ENCODE peak calls at places on chromosome 22, in nine cellular contexts. F, U, V, D, Z, L, Y, I and H are unnamed samples.

GRCh38 chr22:40499187-40499753 is 128.9 kb downstream of the SGSM3 start:
- DNase-seq in F (peak), U (peak), V (no peak), D (peak), Z (no peak), L (peak), Y (peak), I (no peak), H (peak)

GRCh38 chr22:18110944-18111758 is 542 bp downstream of the TUBA8 start:
- DNase-seq in F (no peak), U (no peak), V (no peak), D (no peak), Z (peak), L (no peak), Y (no peak), I (no peak), H (no peak)

GRCh38 chr22:46149998-46150549 is at the start of gene PPARA:
- DNase-seq in F (peak), U (peak), V (peak), D (peak), Z (peak), L (peak), Y (peak), I (peak), H (peak)

GRCh38 chr22:49659924-49660315 is 167.8 kb downstream of the BRD1 start:
- DNase-seq in F (no peak), U (no peak), V (no peak), D (no peak), Z (peak), L (no peak), Y (no peak), I (no peak), H (no peak)

GRCh38 chr22:35868938-35869337 is 151.3 kb downstream of the APOL5 start:
- DNase-seq in F (no peak), U (no peak), V (no peak), D (peak), Z (no peak), L (no peak), Y (peak), I (no peak), H (no peak)

GRCh38 chr22:24101966-24102365 is 79.3 kb upstream of the SUSD2 start:
- DNase-seq in F (peak), U (no peak), V (no peak), D (no peak), Z (no peak), L (no peak), Y (no peak), I (peak), H (no peak)

GRCh38 chr22:23534201-23534850 is 45.8 kb downstream of the IGLL1 start:
- DNase-seq in F (no peak), U (no peak), V (no peak), D (no peak), Z (no peak), L (no peak), Y (peak), I (no peak), H (peak)

GRCh38 chr22:37896181-37896592 is 9.9 kb upstream of the MICALL1 start:
- DNase-seq in F (no peak), U (no peak), V (peak), D (peak), Z (no peak), L (peak), Y (peak), I (no peak), H (no peak)

GRCh38 chr22:49235463-49236300 is 592.0 kb downstream of the BRD1 start:
- DNase-seq in F (no peak), U (no peak), V (no peak), D (no peak), Z (no peak), L (no peak), Y (no peak), I (no peak), H (no peak)

GRCh38 chr22:49959782-49960158 is 802 bp upstream of the PIM3 start:
- DNase-seq in F (no peak), U (no peak), V (no peak), D (no peak), Z (no peak), L (no peak), Y (peak), I (peak), H (no peak)